ENCODE peak calls at places on chromosome 2, in five cellular contexts. G is H1, V is GM12878, T is K562, J is SK-N-SH. U is an unnamed sample.

GRCh38 chr2:54103454-54104314 is 11.7 kb upstream of the ACYP2 start:
- DNase-seq in T (peak; percentile 50), J (peak; percentile 81), V (no peak), G (no peak), U (peak; percentile 79)

GRCh38 chr2:128348505-128349065 is 29.9 kb upstream of the HS6ST1 start:
- DNase-seq in G (no peak), T (no peak), V (no peak), J (no peak), U (no peak)

GRCh38 chr2:85716346-85716880 is 22.3 kb downstream of the GNLY start:
- DNase-seq in G (no peak), T (peak; percentile 18), V (no peak), J (no peak), U (no peak)

GRCh38 chr2:240142859-240143258 is 2.4 kb upstream of the OTOS start:
- DNase-seq in V (no peak), G (no peak), J (no peak), T (no peak), U (no peak)

GRCh38 chr2:6214471-6214870 is 522.3 kb downstream of the SOX11 start:
- DNase-seq in V (no peak), J (no peak), G (no peak), T (no peak), U (no peak)

GRCh38 chr2:59726226-59726800 is 827.1 kb downstream of the BCL11A start:
- DNase-seq in V (no peak), J (no peak), T (no peak), G (no peak), U (no peak)

GRCh38 chr2:159402790-159403189 is 116.3 kb upstream of the WDSUB1 start:
- DNase-seq in V (no peak), J (no peak), T (no peak), G (no peak), U (peak; percentile 9)

GRCh38 chr2:145305854-145306253 is 785.9 kb upstream of the ZEB2 start:
- DNase-seq in V (no peak), G (no peak), T (no peak), J (no peak), U (no peak)

GRCh38 chr2:54572262-54572635 is 116.1 kb downstream of the SPTBN1 start:
- DNase-seq in V (no peak), G (no peak), T (peak; percentile 77), J (no peak), U (peak; percentile 93)

GRCh38 chr2:39718483-39718882 is 52.8 kb downstream of the TMEM178A start:
- DNase-seq in J (no peak), V (no peak), T (no peak), G (no peak), U (peak; percentile 31)

GRCh38 chr2:61011649-61012048 is 5.9 kb upstream of the PEX13 start:
- DNase-seq in G (no peak), V (no peak), T (no peak), J (no peak), U (no peak)

GRCh38 chr2:218872645-218873358 is 7.8 kb upstream of the WNT10A start:
- DNase-seq in V (no peak), T (no peak), G (no peak), J (no peak), U (no peak)

GRCh38 chr2:232459419-232460035 is 3.6 kb downstream of the ALPI start:
- DNase-seq in T (no peak), J (no peak), G (no peak), V (no peak), U (no peak)

GRCh38 chr2:235378944-235379343 is 114.9 kb upstream of the AGAP1 start:
- DNase-seq in J (no peak), T (no peak), G (no peak), V (no peak), U (no peak)

GRCh38 chr2:167820488-167820887 is 426.9 kb downstream of the STK39 start:
- DNase-seq in J (no peak), T (no peak), G (no peak), V (no peak), U (no peak)

GRCh38 chr2:54422072-54422581 is 34.0 kb upstream of the SPTBN1 start:
- DNase-seq in G (no peak), T (no peak), V (no peak), J (no peak), U (no peak)

GRCh38 chr2:127115471-127116199 is 8.7 kb upstream of the BIN1 start:
- DNase-seq in G (no peak), J (no peak), T (no peak), V (no peak), U (no peak)

GRCh38 chr2:88329815-88330603 is 122.5 kb downstream of the FOXI3 start:
- DNase-seq in G (peak; percentile 54), J (no peak), V (peak; percentile 49), T (no peak), U (peak; percentile 64)

GRCh38 chr2:10124538-10125045 is 2.1 kb downstream of the RRM2 start:
- DNase-seq in T (peak; percentile 84), V (no peak), G (no peak), J (no peak), U (peak; percentile 82)

GRCh38 chr2:152055366-152056108 is 43.3 kb downstream of the CACNB4 start:
- DNase-seq in V (no peak), G (no peak), T (no peak), J (no peak), U (no peak)

GRCh38 chr2:74228772-74229171 is 30.4 kb downstream of the MTHFD2 start:
- DNase-seq in G (no peak), J (peak; percentile 6), T (no peak), V (no peak), U (no peak)

GRCh38 chr2:111947219-111947618 is 48.8 kb downstream of the MERTK start:
- DNase-seq in G (no peak), V (no peak), T (no peak), J (no peak), U (no peak)

GRCh38 chr2:58560531-58560930 is 319.4 kb upstream of the FANCL start:
- DNase-seq in J (no peak), G (no peak), V (no peak), T (no peak), U (no peak)

GRCh38 chr2:216661639-216662375 is 28.6 kb downstream of the IGFBP2 start:
- DNase-seq in T (peak; percentile 20), G (no peak), V (no peak), J (peak; percentile 49), U (peak; percentile 36)

GRCh38 chr2:56244911-56245530 is 61.2 kb downstream of the CCDC85A start:
- DNase-seq in V (no peak), T (no peak), J (no peak), G (no peak), U (no peak)

GRCh38 chr2:240999873-241000541 is 1.6 kb downstream of the SNED1 start:
- DNase-seq in J (no peak), G (no peak), V (no peak), T (no peak), U (no peak)

GRCh38 chr2:86202702-86203101 is 3.4 kb downstream of the MRPL35 start:
- DNase-seq in T (no peak), G (no peak), J (no peak), V (no peak), U (no peak)

GRCh38 chr2:210195066-210195852 is 24.1 kb upstream of the KANSL1L start:
- DNase-seq in V (no peak), G (no peak), J (peak; percentile 34), T (peak; percentile 36), U (peak; percentile 51)

GRCh38 chr2:133215477-133215876 is 352.8 kb downstream of the NCKAP5 start:
- DNase-seq in V (no peak), J (no peak), G (no peak), T (no peak), U (no peak)

GRCh38 chr2:174246944-174247381 is 1.4 kb downstream of the OLA1 start:
- DNase-seq in T (peak; percentile 65), G (no peak), J (no peak), V (no peak), U (peak; percentile 28)

GRCh38 chr2:60100034-60100433 is 453.4 kb downstream of the BCL11A start:
- DNase-seq in J (no peak), V (no peak), T (no peak), G (no peak), U (no peak)

GRCh38 chr2:80238692-80239469 is 65.7 kb downstream of the LRRTM1 start:
- DNase-seq in V (no peak), J (peak; percentile 24), G (peak; percentile 80), T (peak; percentile 62), U (peak; percentile 14)

GRCh38 chr2:149744845-149745244 is 157.3 kb upstream of the MMADHC start:
- DNase-seq in J (no peak), T (no peak), V (no peak), G (no peak), U (no peak)
- TF ChIP-seq GABPA in J (no peak), T (no peak), V (no peak), G (no peak), U (no peak)

GRCh38 chr2:24793752-24794477 is 690 bp downstream of the CENPO start:
- DNase-seq in J (no peak), V (no peak), T (peak; percentile 34), G (no peak), U (peak; percentile 39)
- TF ChIP-seq RAD21 in J (no peak), V (no peak), T (no peak), G (no peak), U (no peak)

GRCh38 chr2:157466764-157467163 is 22.9 kb upstream of the CYTIP start:
- DNase-seq in T (no peak), V (no peak), J (no peak), G (no peak), U (no peak)
- TF ChIP-seq YY1 in T (no peak), V (no peak), J (no peak), G (no peak), U (no peak)

DNA sequence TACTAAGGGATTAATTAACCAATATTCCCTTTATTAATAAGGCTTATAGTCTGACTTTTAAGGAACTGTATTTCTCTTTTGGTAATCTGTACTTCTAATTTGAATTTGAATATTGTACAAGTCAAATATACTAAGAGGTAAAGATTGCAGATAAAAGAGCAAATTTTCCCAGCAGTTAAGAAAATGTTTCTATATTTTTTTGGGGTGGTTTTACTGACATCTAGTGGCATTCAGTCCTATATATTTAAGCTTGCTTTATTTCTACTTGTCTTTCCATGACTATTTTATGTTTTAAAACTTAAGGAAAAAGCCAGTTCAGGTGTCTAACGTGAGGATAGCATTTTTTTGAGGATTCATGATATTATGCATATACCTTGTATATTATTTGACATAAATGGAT is 41.6 kb downstream of the TDRD15 start:
- DNase-seq in J (peak; percentile 34), V (no peak), G (no peak), T (peak; percentile 3), U (peak; percentile 42)
- TF ChIP-seq GABPA in J (no peak), V (no peak), G (no peak), T (no peak), U (no peak)